ENCODE peak calls at places on chromosomes 12 and 14, in five cellular contexts. R is suprapubic skin, H is sigmoid colon, O is tibial nerve, E is A549. Z is an unnamed sample.
A peak's percentile ranks its signal among the peaks of the same experiment; 100 is the strongest.

GRCh38 chr12:80811957-80812708 is 95.4 kb downstream of the MYF5 start:
- DNase-seq in H (no peak), O (no peak), R (no peak), E (no peak), Z (no peak)

GRCh38 chr12:112606611-112607366 is 184.8 kb upstream of the RPH3A start:
- DNase-seq in H (no peak), R (no peak), E (peak; percentile 25), O (no peak), Z (no peak)

GRCh38 chr12:56437430-56438176 is 11.6 kb downstream of the TIMELESS start:
- DNase-seq in O (no peak), R (no peak), E (no peak), H (no peak), Z (no peak)

GRCh38 chr12:49543914-49544815 is 5.3 kb downstream of the KCNH3 start:
- DNase-seq in O (no peak), E (no peak), H (no peak), R (no peak), Z (no peak)

GRCh38 chr14:29814153-29815057 is 113.2 kb downstream of the PRKD1 start:
- DNase-seq in R (no peak), H (peak; percentile 80), O (no peak), E (no peak), Z (no peak)

GRCh38 chr14:71050227-71050823 is 143.1 kb downstream of the PCNX1 start:
- DNase-seq in H (no peak), R (no peak), E (peak; percentile 7), O (no peak), Z (no peak)

GRCh38 chr14:101001311-101002069 is 98.0 kb upstream of the RTL1 start:
- DNase-seq in H (no peak), O (no peak), E (no peak), R (no peak), Z (no peak)

GRCh38 chr14:87952307-87953094 is 40.5 kb downstream of the GALC start:
- DNase-seq in O (no peak), E (no peak), R (no peak), H (no peak), Z (no peak)

GRCh38 chr14:37034410-37035285 is 137.8 kb downstream of the SLC25A21 start:
- DNase-seq in H (no peak), E (no peak), O (no peak), R (no peak), Z (no peak)

DNA sequence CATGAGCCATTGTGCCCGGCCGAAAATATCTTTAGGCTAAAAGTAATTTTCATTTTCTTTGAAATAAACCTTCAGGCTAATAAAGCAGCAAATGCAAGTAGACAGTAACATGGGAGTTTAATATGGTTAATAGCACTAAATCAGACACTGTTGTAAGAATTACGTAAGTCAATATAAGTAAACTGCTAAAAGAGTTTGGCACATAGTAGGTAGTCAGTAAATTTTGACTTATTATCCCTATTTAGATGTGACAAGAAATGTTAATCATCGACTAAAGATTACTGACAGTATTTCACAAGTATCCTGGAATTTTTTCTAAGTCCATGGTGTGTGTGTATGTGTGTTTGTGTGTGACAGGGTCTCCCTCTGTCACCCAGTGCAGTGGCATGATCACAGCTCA is 3.9 kb downstream of the PPP4R3A start:
- DNase-seq in H (no peak), E (no peak), O (no peak), R (no peak), Z (no peak)
- H3K4me1 ChIP-seq in H (peaks cover 67% of the 10 kb centered on the region), E (peaks cover 18% of the 10 kb centered on the region), O (no peaks in the 10 kb centered on the region), R (peaks cover 55% of the 10 kb centered on the region), Z (peaks cover 76% of the 10 kb centered on the region)

GRCh38 chr12:90978117-90978770 is 23.3 kb upstream of the CCER1 start:
- DNase-seq in E (peak; percentile 66), R (no peak), H (no peak), O (no peak), Z (no peak)
- TF ChIP-seq POLR2A in E (no peak), R (no peak), H (no peak), O (no peak), Z (no peak)

GRCh38 chr12:52075409-52075724 is 4.1 kb upstream of the SMIM41 start:
- DNase-seq in H (no peak), E (no peak), O (no peak), R (no peak), Z (no peak)

GRCh38 chr12:52074656-52075408 is 4.7 kb upstream of the SMIM41 start:
- DNase-seq in H (no peak), R (no peak), O (no peak), E (no peak), Z (no peak)

GRCh38 chr12:52074006-52074405 is 4.2 kb downstream of the ATG101 start:
- DNase-seq in O (no peak), R (no peak), E (no peak), H (no peak), Z (no peak)

GRCh38 chr12:52070243-52070925 is 606 bp downstream of the ATG101 start:
- DNase-seq in E (no peak), H (no peak), R (no peak), O (no peak), Z (no peak)

GRCh38 chr12:52073531-52073950 is 3.8 kb downstream of the ATG101 start:
- DNase-seq in R (no peak), H (no peak), E (no peak), O (no peak), Z (no peak)
- H3K4me1 ChIP-seq in R (peaks cover 40% of the 10 kb centered on the region), H (peaks cover 34% of the 10 kb centered on the region), E (peaks cover 22% of the 10 kb centered on the region), O (no peaks in the 10 kb centered on the region), Z (peaks cover 21% of the 10 kb centered on the region)

GRCh38 chr14:50001146-50001998 is 108.5 kb downstream of the ARF6 start:
- DNase-seq in H (no peak), E (peak; percentile 61), R (no peak), O (peak; percentile 37), Z (no peak)
- TF ChIP-seq POLR2A in H (no peak), E (no peak), R (no peak), O (no peak), Z (peak; percentile 54)

GRCh38 chr12:92094751-92095161 is 50.9 kb downstream of the BTG1 start:
- DNase-seq in H (no peak), O (no peak), E (no peak), R (no peak), Z (no peak)
- H3K4me1 ChIP-seq in H (no peaks in the 10 kb centered on the region), O (no peaks in the 10 kb centered on the region), E (peaks cover 63% of the 10 kb centered on the region), R (peaks cover 9% of the 10 kb centered on the region), Z (no peaks in the 10 kb centered on the region)

GRCh38 chr14:75675265-75675960 is 14.4 kb downstream of the TTLL5 start:
- DNase-seq in H (no peak), R (no peak), E (no peak), O (no peak), Z (no peak)
- TF ChIP-seq POLR2A in H (no peak), R (no peak), E (no peak), O (no peak), Z (no peak)

GRCh38 chr14:22798528-22798927 is 16.7 kb downstream of the SLC7A7 start:
- DNase-seq in H (no peak), E (no peak), R (no peak), O (no peak), Z (no peak)
- H3K4me1 ChIP-seq in H (no peaks in the 10 kb centered on the region), E (peaks cover 18% of the 10 kb centered on the region), R (no peaks in the 10 kb centered on the region), O (no peaks in the 10 kb centered on the region), Z (no peaks in the 10 kb centered on the region)

GRCh38 chr14:103871596-103872480 is 24.5 kb upstream of the PPP1R13B start:
- DNase-seq in R (no peak), O (no peak), H (no peak), E (no peak), Z (no peak)
- TF ChIP-seq POLR2A in R (no peak), O (no peak), H (no peak), E (no peak), Z (no peak)

DNA sequence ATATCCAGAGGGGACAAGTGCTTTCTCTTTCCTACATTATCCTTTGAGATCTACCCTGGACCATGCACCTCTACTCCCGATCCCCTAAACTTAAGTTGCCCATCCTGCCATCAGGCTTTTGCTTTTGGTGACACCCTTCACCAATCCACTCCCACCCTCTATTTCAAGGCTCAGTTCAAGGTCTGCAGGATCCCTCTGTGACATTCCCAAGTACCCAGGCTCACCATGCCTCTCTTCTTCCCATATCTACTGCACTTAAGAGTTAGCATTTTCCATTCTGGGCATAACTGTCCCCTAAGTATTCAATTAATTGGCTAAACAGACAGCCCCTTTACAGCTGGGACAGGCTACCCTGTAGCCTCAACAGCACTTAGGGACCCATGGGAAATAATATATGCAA is 3.1 kb downstream of the NFYB start:
- DNase-seq in E (no peak), R (no peak), H (no peak), O (no peak), Z (no peak)
- H3K4me1 ChIP-seq in E (peaks cover 75% of the 10 kb centered on the region), R (peaks cover 31% of the 10 kb centered on the region), H (peaks cover 82% of the 10 kb centered on the region), O (no peaks in the 10 kb centered on the region), Z (peaks cover 22% of the 10 kb centered on the region)

Z was measured in esophagus squamous epithelium.